ENCODE peak calls at places on chromosomes 16 and 17, in four cellular contexts. O, Z, B and M are unnamed samples.

GRCh38 chr17:32265192-32265895 is at the start of gene RHBDL3:
- DNase-seq in B (no peak), Z (peak), O (no peak), M (no peak)

GRCh38 chr16:74107795-74108610 is 188.6 kb upstream of the PSMD7 start:
- DNase-seq in O (peak), Z (peak), B (peak), M (peak)

GRCh38 chr16:383326-384020 is 1.7 kb upstream of the PGAP6 start:
- DNase-seq in O (peak), Z (no peak), B (no peak), M (no peak)

GRCh38 chr16:84650062-84650991 is 2.0 kb downstream of the KLHL36 start:
- DNase-seq in B (peak), Z (no peak), O (no peak), M (no peak)

GRCh38 chr16:12417830-12418229 is 385.9 kb downstream of the CPPED1 start:
- DNase-seq in O (no peak), B (no peak), Z (no peak), M (no peak)

GRCh38 chr16:54171855-54172537 is 114.6 kb downstream of the IRX3 start:
- DNase-seq in B (peak), Z (no peak), O (no peak), M (no peak)

GRCh38 chr17:39527220-39527813 is 66.0 kb downstream of the CDK12 start:
- DNase-seq in O (peak), Z (peak), B (peak), M (no peak)

GRCh38 chr16:19926449-19927390 is 42.1 kb upstream of the GPRC5B start:
- DNase-seq in B (peak), Z (no peak), O (peak), M (no peak)

GRCh38 chr17:37792787-37793186 is 47.9 kb upstream of the HNF1B start:
- DNase-seq in B (no peak), Z (no peak), O (no peak), M (no peak)

GRCh38 chr17:15651583-15652110 is 32.1 kb upstream of the FBXW10B start:
- DNase-seq in Z (peak), O (peak), B (peak), M (peak)

GRCh38 chr17:76383645-76384221 is 676 bp upstream of the SPHK1 start:
- DNase-seq in B (peak), Z (peak), O (no peak), M (no peak)

GRCh38 chr17:10842658-10843057 is 4.8 kb upstream of the PIRT start:
- DNase-seq in Z (no peak), O (no peak), B (no peak), M (no peak)

GRCh38 chr16:2035431-2036199 is 8.9 kb downstream of the NHERF2 start:
- DNase-seq in Z (no peak), O (no peak), B (peak), M (no peak)

GRCh38 chr17:81097943-81098308 is 63.0 kb downstream of the BAIAP2 start:
- DNase-seq in Z (peak), B (peak), O (peak), M (no peak)

GRCh38 chr16:85479972-85480726 is 133.0 kb upstream of the GSE1 start:
- DNase-seq in B (no peak), O (no peak), Z (no peak), M (no peak)

GRCh38 chr16:84144301-84144858 is 597 bp downstream of the HSDL1 start:
- DNase-seq in B (no peak), O (no peak), Z (peak), M (no peak)

GRCh38 chr17:72385482-72385881 is 264.7 kb downstream of the SOX9 start:
- DNase-seq in Z (no peak), B (no peak), O (no peak), M (no peak)

GRCh38 chr16:30965436-30965835 is 7.9 kb downstream of the SETD1A start:
- DNase-seq in Z (peak), O (no peak), B (no peak), M (no peak)

GRCh38 chr17:46821482-46822387 is 3.2 kb upstream of the WNT3 start:
- DNase-seq in B (no peak), O (no peak), Z (no peak), M (no peak)

GRCh38 chr17:45430738-45431530 is 1.7 kb downstream of the ARHGAP27 start:
- DNase-seq in O (no peak), Z (no peak), B (no peak), M (no peak)

GRCh38 chr17:65556014-65556909 is 5.2 kb downstream of the AXIN2 start:
- DNase-seq in B (peak), Z (peak), O (peak), M (peak)

GRCh38 chr16:63856537-63856936 is 1265.3 kb downstream of the CDH11 start:
- DNase-seq in Z (no peak), B (no peak), O (no peak), M (no peak)

GRCh38 chr16:88531931-88532433 is 38.2 kb upstream of the ZC3H18 start:
- DNase-seq in O (no peak), B (no peak), Z (no peak), M (no peak)

GRCh38 chr16:58459344-58460218 is 40.4 kb upstream of the NDRG4 start:
- DNase-seq in O (peak), B (peak), Z (no peak), M (peak)

GRCh38 chr17:40168262-40168832 is 8.9 kb upstream of the RAPGEFL1 start:
- DNase-seq in B (peak), Z (peak), O (peak), M (peak)

GRCh38 chr17:79812969-79813825 is 16.3 kb upstream of the CBX8 start:
- DNase-seq in O (no peak), Z (peak), B (no peak), M (no peak)

GRCh38 chr16:27365142-27366089 is 36.6 kb upstream of the IL21R start:
- DNase-seq in O (peak), Z (no peak), B (peak), M (no peak)

GRCh38 chr17:38421871-38422819 is 6.1 kb upstream of the ARHGAP23 start:
- DNase-seq in B (no peak), Z (no peak), O (no peak), M (no peak)

GRCh38 chr17:3968886-3969524 is 4.8 kb upstream of the ATP2A3 start:
- DNase-seq in B (no peak), Z (peak), O (no peak), M (no peak)

GRCh38 chr17:42673885-42674754 is 2.7 kb downstream of the PLEKHH3 start:
- DNase-seq in O (no peak), B (peak), Z (peak), M (no peak)

GRCh38 chr17:5772720-5773119 is 188.4 kb upstream of the NLRP1 start:
- DNase-seq in O (no peak), B (no peak), Z (no peak), M (no peak)

GRCh38 chr16:10851512-10851911 is 25.5 kb upstream of the CIITA start:
- DNase-seq in B (no peak), O (no peak), Z (no peak), M (no peak)

GRCh38 chr17:55344514-55344997 is 77.1 kb downstream of the MMD start:
- DNase-seq in Z (peak), B (no peak), O (no peak), M (no peak)

GRCh38 chr17:49460401-49460800 is 34.7 kb upstream of the NGFR start:
- DNase-seq in B (no peak), O (no peak), Z (no peak), M (no peak)

GRCh38 chr17:42313773-42314566 is 25.7 kb downstream of the STAT5A start:
- DNase-seq in O (no peak), Z (no peak), B (no peak), M (no peak)

GRCh38 chr17:45745843-45746494 is 38.2 kb upstream of the CRHR1 start:
- DNase-seq in B (no peak), O (no peak), Z (no peak), M (no peak)

GRCh38 chr17:10797848-10798328 is 6.0 kb downstream of the TMEM238L start:
- DNase-seq in Z (no peak), B (no peak), O (no peak), M (no peak)

DNA sequence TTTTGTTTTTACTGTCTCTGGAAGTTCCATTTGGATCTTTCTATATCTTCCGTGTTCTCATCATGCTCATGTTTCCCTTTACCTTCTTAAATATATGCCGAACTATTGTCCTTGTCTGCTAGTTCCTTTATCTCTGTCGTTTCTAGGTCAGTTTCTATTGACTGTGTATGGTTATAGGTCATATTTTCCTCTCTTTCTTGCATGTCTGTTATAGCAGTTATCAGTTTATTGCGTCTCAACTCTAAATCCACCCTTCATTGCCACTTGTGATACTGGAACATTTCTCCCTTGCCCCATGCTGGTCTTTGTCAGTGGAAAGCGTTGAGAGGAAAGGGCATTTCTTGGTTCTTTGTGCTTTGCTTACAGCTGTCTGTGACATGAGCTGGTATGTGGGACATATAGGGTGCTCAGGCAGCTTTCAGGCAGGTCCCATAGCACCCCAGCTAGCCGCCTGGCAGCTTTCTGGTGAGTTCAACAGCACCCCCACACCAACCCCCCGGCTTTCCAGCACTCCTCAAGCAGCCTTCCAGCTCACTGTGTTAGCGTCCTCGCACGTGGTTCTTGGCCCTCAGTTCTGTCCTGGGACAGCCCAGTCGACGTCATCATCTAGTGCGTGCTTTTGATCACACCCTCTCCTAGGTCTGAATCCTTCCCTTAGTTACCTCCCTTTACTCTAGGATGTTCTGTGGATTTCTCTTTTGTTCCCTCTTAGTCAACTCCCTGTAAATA is 15.4 kb upstream of the DNASE1 start:
- DNase-seq in Z (no peak), O (no peak), B (no peak), M (no peak)
- TF ChIP-seq TCF7L2 in Z (no peak), O (no peak), B (no peak), M (no peak)

DNA sequence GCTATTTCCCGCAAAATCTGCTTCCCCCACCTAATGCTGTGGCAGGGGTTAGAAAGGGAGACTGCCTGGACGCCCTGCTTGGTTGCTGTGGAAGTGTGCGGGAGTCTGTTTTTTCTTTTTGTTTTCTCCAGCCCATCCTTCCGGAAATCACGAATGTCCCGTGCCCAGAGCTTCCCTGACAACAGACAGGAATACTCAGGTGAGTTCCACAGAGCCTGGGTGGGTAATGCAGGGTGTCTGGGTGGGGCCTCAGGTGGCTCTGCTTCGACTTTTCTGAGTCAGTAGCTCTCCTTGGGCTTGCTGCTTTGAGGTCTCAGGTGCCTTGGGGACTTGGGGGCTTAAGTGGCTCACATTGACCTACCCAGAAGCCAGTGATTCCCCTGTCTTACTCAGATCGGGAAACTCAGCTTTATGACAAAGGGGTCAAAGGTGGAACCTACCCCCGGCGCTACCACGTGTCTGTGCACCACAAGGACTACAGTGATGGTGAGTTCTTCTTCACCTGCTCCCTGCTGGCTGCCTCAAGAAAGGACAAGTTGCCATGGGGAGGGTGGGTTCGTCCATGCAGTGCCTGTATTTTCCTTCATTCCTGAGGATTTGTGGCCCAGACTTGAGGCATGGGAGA is 11.4 kb downstream of the LIMD2 start:
- DNase-seq in Z (no peak), B (no peak), O (no peak), M (no peak)
- TF ChIP-seq TCF7L2 in Z (no peak), B (no peak), O (no peak), M (no peak)

GRCh38 chr17:67912088-67912487 is 84.2 kb downstream of the C17orf58 start:
- DNase-seq in O (no peak), Z (no peak), B (no peak), M (no peak)
- TF ChIP-seq TCF7L2 in O (no peak), Z (no peak), B (no peak), M (no peak)

GRCh38 chr17:58756246-58757161 is 850 bp downstream of the PPM1E start:
- DNase-seq in B (no peak), Z (peak), O (no peak), M (no peak)
- TF ChIP-seq TCF7L2 in B (no peak), Z (no peak), O (no peak), M (no peak)